ENCODE peak calls at places on chromosomes 16 and 17, in eight cellular contexts. One of them, this sample, is unnamed.

GRCh38 chr17:17186551-17187505 is 19.3 kb downstream of the PLD6 start:
- DNase-seq in upper lobe of right lung: no peak
- DNase-seq in psoas muscle: no peak
- DNase-seq in BE2C: no peak
- DNase-seq in fibroblast of pulmonary artery: no peak
- DNase-seq in transverse colon: no peak
- DNase-seq in heart left ventricle: no peak
- DNase-seq in AG04450: no peak
- DNase-seq in this sample: peak

GRCh38 chr17:28227278-28228108 is 91.5 kb upstream of the TMEM97 start:
- DNase-seq in AG04450: no peak
- DNase-seq in BE2C: peak
- DNase-seq in upper lobe of right lung: peak
- DNase-seq in fibroblast of pulmonary artery: peak
- DNase-seq in transverse colon: peak
- DNase-seq in heart left ventricle: no peak
- DNase-seq in psoas muscle: no peak
- DNase-seq in this sample: no peak

GRCh38 chr17:81712468-81713003 is 452 bp downstream of the SLC25A10 start:
- DNase-seq in transverse colon: peak
- DNase-seq in AG04450: no peak
- DNase-seq in BE2C: peak
- DNase-seq in fibroblast of pulmonary artery: peak
- DNase-seq in heart left ventricle: no peak
- DNase-seq in psoas muscle: no peak
- DNase-seq in upper lobe of right lung: no peak
- DNase-seq in this sample: no peak

GRCh38 chr17:57295526-57296023 is 39.3 kb downstream of the MSI2 start:
- DNase-seq in AG04450: peak
- DNase-seq in transverse colon: no peak
- DNase-seq in upper lobe of right lung: no peak
- DNase-seq in fibroblast of pulmonary artery: peak
- DNase-seq in heart left ventricle: no peak
- DNase-seq in psoas muscle: no peak
- DNase-seq in BE2C: no peak
- DNase-seq in this sample: no peak

GRCh38 chr17:42361781-42362186 is 26.5 kb downstream of the STAT3 start:
- DNase-seq in fibroblast of pulmonary artery: no peak
- DNase-seq in upper lobe of right lung: no peak
- DNase-seq in transverse colon: peak
- DNase-seq in heart left ventricle: no peak
- DNase-seq in BE2C: no peak
- DNase-seq in psoas muscle: no peak
- DNase-seq in AG04450: no peak
- DNase-seq in this sample: no peak

GRCh38 chr17:27224526-27225315 is 69.2 kb upstream of the WSB1 start:
- DNase-seq in AG04450: no peak
- DNase-seq in upper lobe of right lung: no peak
- DNase-seq in heart left ventricle: no peak
- DNase-seq in transverse colon: no peak
- DNase-seq in fibroblast of pulmonary artery: no peak
- DNase-seq in psoas muscle: no peak
- DNase-seq in BE2C: no peak
- DNase-seq in this sample: no peak

GRCh38 chr16:74577882-74578366 is 29.0 kb downstream of the GLG1 start:
- DNase-seq in BE2C: no peak
- DNase-seq in fibroblast of pulmonary artery: peak
- DNase-seq in AG04450: peak
- DNase-seq in heart left ventricle: no peak
- DNase-seq in transverse colon: no peak
- DNase-seq in upper lobe of right lung: no peak
- DNase-seq in psoas muscle: no peak
- DNase-seq in this sample: no peak

GRCh38 chr16:85316321-85316919 is 204.1 kb upstream of the CIBAR2 start:
- DNase-seq in fibroblast of pulmonary artery: peak
- DNase-seq in psoas muscle: peak
- DNase-seq in transverse colon: peak
- DNase-seq in upper lobe of right lung: peak
- DNase-seq in heart left ventricle: peak
- DNase-seq in AG04450: no peak
- DNase-seq in BE2C: peak
- DNase-seq in this sample: no peak

GRCh38 chr16:75203667-75204409 is 3.1 kb downstream of the CTRB2 start:
- DNase-seq in BE2C: no peak
- DNase-seq in upper lobe of right lung: peak
- DNase-seq in psoas muscle: no peak
- DNase-seq in AG04450: no peak
- DNase-seq in fibroblast of pulmonary artery: no peak
- DNase-seq in transverse colon: no peak
- DNase-seq in heart left ventricle: no peak
- DNase-seq in this sample: peak

GRCh38 chr16:82195917-82196494 is 26.0 kb upstream of the MPHOSPH6 start:
- DNase-seq in transverse colon: no peak
- DNase-seq in fibroblast of pulmonary artery: peak
- DNase-seq in heart left ventricle: no peak
- DNase-seq in BE2C: no peak
- DNase-seq in psoas muscle: no peak
- DNase-seq in AG04450: no peak
- DNase-seq in upper lobe of right lung: no peak
- DNase-seq in this sample: no peak

GRCh38 chr17:81305051-81305630 is 10.0 kb upstream of the SLC38A10 start:
- DNase-seq in BE2C: no peak
- DNase-seq in fibroblast of pulmonary artery: no peak
- DNase-seq in psoas muscle: no peak
- DNase-seq in AG04450: no peak
- DNase-seq in heart left ventricle: no peak
- DNase-seq in upper lobe of right lung: no peak
- DNase-seq in transverse colon: no peak
- DNase-seq in this sample: peak

GRCh38 chr16:90026135-90026534 is 6.9 kb upstream of the DBNDD1 start:
- DNase-seq in transverse colon: no peak
- DNase-seq in psoas muscle: no peak
- DNase-seq in AG04450: no peak
- DNase-seq in heart left ventricle: no peak
- DNase-seq in BE2C: no peak
- DNase-seq in fibroblast of pulmonary artery: no peak
- DNase-seq in upper lobe of right lung: no peak
- DNase-seq in this sample: no peak
- TF ChIP-seq CTCF in transverse colon: no peak
- TF ChIP-seq CTCF in psoas muscle: no peak
- TF ChIP-seq CTCF in AG04450: no peak
- TF ChIP-seq CTCF in heart left ventricle: no peak
- TF ChIP-seq CTCF in BE2C: peak
- TF ChIP-seq CTCF in fibroblast of pulmonary artery: no peak
- TF ChIP-seq CTCF in upper lobe of right lung: no peak
- TF ChIP-seq CTCF in this sample: no peak

DNA sequence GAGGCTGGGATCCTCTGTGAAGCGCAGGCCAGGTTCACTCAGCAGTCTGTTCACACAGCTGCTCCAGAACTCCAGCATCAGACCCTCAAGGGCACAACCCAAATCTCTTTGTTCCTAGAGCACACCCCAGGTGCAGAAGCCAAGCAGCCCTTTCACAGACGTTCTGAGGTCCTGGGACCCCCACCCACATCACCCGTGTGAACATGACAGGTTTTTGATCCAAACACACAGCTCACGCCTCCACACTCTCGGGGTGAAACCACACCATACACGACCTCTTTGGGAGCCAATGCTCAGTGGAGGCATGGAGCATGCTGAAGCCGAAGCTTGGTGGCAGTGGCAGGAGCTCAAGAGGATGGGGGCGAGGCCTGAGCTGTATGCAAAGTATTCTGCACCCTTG is 97.4 kb downstream of the ZNF778 start:
- DNase-seq in fibroblast of pulmonary artery: no peak
- DNase-seq in psoas muscle: no peak
- DNase-seq in BE2C: no peak
- DNase-seq in transverse colon: no peak
- DNase-seq in AG04450: no peak
- DNase-seq in heart left ventricle: no peak
- DNase-seq in upper lobe of right lung: no peak
- DNase-seq in this sample: no peak
- TF ChIP-seq CTCF in fibroblast of pulmonary artery: no peak
- TF ChIP-seq CTCF in psoas muscle: no peak
- TF ChIP-seq CTCF in BE2C: no peak
- TF ChIP-seq CTCF in transverse colon: no peak
- TF ChIP-seq CTCF in AG04450: no peak
- TF ChIP-seq CTCF in heart left ventricle: no peak
- TF ChIP-seq CTCF in upper lobe of right lung: no peak
- TF ChIP-seq CTCF in this sample: no peak

GRCh38 chr16:47143677-47144558 is at the start of gene NETO2:
- DNase-seq in fibroblast of pulmonary artery: peak
- DNase-seq in upper lobe of right lung: peak
- DNase-seq in transverse colon: peak
- DNase-seq in psoas muscle: peak
- DNase-seq in AG04450: no peak
- DNase-seq in heart left ventricle: peak
- DNase-seq in BE2C: peak
- DNase-seq in this sample: no peak
- TF ChIP-seq CTCF in fibroblast of pulmonary artery: peak
- TF ChIP-seq CTCF in upper lobe of right lung: peak
- TF ChIP-seq CTCF in transverse colon: peak
- TF ChIP-seq CTCF in psoas muscle: peak
- TF ChIP-seq CTCF in AG04450: peak
- TF ChIP-seq CTCF in heart left ventricle: peak
- TF ChIP-seq CTCF in BE2C: peak
- TF ChIP-seq CTCF in this sample: peak

GRCh38 chr17:79843917-79844815 is 4.9 kb upstream of the CBX4 start:
- DNase-seq in psoas muscle: peak
- DNase-seq in AG04450: no peak
- DNase-seq in heart left ventricle: peak
- DNase-seq in upper lobe of right lung: peak
- DNase-seq in transverse colon: peak
- DNase-seq in fibroblast of pulmonary artery: peak
- DNase-seq in BE2C: peak
- DNase-seq in this sample: no peak

GRCh38 chr17:79845601-79845949 is 6.3 kb upstream of the CBX4 start:
- DNase-seq in AG04450: no peak
- DNase-seq in upper lobe of right lung: no peak
- DNase-seq in BE2C: no peak
- DNase-seq in fibroblast of pulmonary artery: no peak
- DNase-seq in heart left ventricle: no peak
- DNase-seq in transverse colon: peak
- DNase-seq in psoas muscle: no peak
- DNase-seq in this sample: no peak

GRCh38 chr17:79843475-79843916 is 4.3 kb upstream of the CBX4 start:
- DNase-seq in upper lobe of right lung: no peak
- DNase-seq in fibroblast of pulmonary artery: no peak
- DNase-seq in heart left ventricle: peak
- DNase-seq in transverse colon: peak
- DNase-seq in BE2C: no peak
- DNase-seq in psoas muscle: no peak
- DNase-seq in AG04450: no peak
- DNase-seq in this sample: no peak

GRCh38 chr17:79842656-79843474 is 3.6 kb upstream of the CBX4 start:
- DNase-seq in AG04450: no peak
- DNase-seq in fibroblast of pulmonary artery: no peak
- DNase-seq in transverse colon: peak
- DNase-seq in psoas muscle: no peak
- DNase-seq in upper lobe of right lung: no peak
- DNase-seq in heart left ventricle: peak
- DNase-seq in BE2C: no peak
- DNase-seq in this sample: no peak

DNA sequence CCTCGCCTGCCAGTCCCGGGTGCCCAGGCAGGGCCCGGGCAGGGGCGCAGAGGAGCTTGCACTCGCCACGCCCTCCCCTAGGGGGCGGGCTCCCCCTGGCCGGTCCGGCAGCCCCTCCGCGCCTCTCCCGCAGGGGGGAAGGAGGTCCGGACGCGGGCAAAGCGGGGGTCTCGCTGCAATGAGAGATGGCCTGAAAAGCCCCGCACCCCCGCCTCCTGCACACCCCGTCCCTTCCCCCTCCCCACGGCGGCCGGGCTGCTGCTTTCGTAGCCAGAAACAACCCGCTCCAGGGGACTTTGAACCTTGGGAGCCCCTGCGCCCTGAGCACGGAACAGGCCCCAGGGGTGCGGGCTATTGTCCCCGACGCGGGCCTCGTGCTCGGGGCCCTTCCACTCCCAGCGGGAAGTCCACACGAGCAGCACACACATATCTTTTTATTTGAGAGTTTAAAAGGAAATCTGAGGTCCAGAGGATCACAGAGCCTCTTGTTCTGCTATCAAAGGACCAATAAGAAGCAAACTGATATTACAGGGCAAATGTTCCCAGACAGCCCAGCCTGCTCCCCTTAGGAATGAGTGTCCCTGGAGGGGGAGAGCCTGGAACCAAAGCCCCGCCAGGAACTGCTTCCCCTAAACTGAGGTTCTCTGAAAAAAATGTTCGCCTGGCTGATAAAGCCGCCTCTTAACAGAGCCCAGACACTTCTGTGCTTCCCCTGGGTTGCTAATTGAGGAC is 5.8 kb upstream of the CBX4 start:
- DNase-seq in BE2C: peak
- DNase-seq in transverse colon: peak
- DNase-seq in AG04450: no peak
- DNase-seq in upper lobe of right lung: peak
- DNase-seq in fibroblast of pulmonary artery: no peak
- DNase-seq in heart left ventricle: peak
- DNase-seq in psoas muscle: peak
- DNase-seq in this sample: no peak
- TF ChIP-seq CTCF in BE2C: peak
- TF ChIP-seq CTCF in transverse colon: peak
- TF ChIP-seq CTCF in AG04450: peak
- TF ChIP-seq CTCF in upper lobe of right lung: peak
- TF ChIP-seq CTCF in fibroblast of pulmonary artery: peak
- TF ChIP-seq CTCF in heart left ventricle: peak
- TF ChIP-seq CTCF in psoas muscle: peak
- TF ChIP-seq CTCF in this sample: peak

GRCh38 chr16:9256196-9256595 is 164.8 kb downstream of the HAPSTR1 start:
- DNase-seq in upper lobe of right lung: no peak
- DNase-seq in BE2C: peak
- DNase-seq in AG04450: no peak
- DNase-seq in fibroblast of pulmonary artery: no peak
- DNase-seq in psoas muscle: no peak
- DNase-seq in transverse colon: peak
- DNase-seq in heart left ventricle: no peak
- DNase-seq in this sample: no peak
- TF ChIP-seq CTCF in upper lobe of right lung: peak
- TF ChIP-seq CTCF in BE2C: peak
- TF ChIP-seq CTCF in AG04450: peak
- TF ChIP-seq CTCF in fibroblast of pulmonary artery: peak
- TF ChIP-seq CTCF in psoas muscle: peak
- TF ChIP-seq CTCF in transverse colon: peak
- TF ChIP-seq CTCF in heart left ventricle: peak
- TF ChIP-seq CTCF in this sample: peak

GRCh38 chr16:72848759-72849664 is 198.9 kb downstream of the ZFHX3 start:
- DNase-seq in fibroblast of pulmonary artery: peak
- DNase-seq in AG04450: peak
- DNase-seq in transverse colon: peak
- DNase-seq in BE2C: peak
- DNase-seq in heart left ventricle: peak
- DNase-seq in upper lobe of right lung: peak
- DNase-seq in psoas muscle: peak
- DNase-seq in this sample: peak
- TF ChIP-seq CTCF in fibroblast of pulmonary artery: no peak
- TF ChIP-seq CTCF in AG04450: no peak
- TF ChIP-seq CTCF in transverse colon: no peak
- TF ChIP-seq CTCF in BE2C: peak
- TF ChIP-seq CTCF in heart left ventricle: no peak
- TF ChIP-seq CTCF in upper lobe of right lung: no peak
- TF ChIP-seq CTCF in psoas muscle: no peak
- TF ChIP-seq CTCF in this sample: peak

GRCh38 chr16:2486645-2487516 is 12.0 kb downstream of the TBC1D24 start:
- DNase-seq in heart left ventricle: no peak
- DNase-seq in BE2C: peak
- DNase-seq in upper lobe of right lung: peak
- DNase-seq in transverse colon: peak
- DNase-seq in AG04450: no peak
- DNase-seq in fibroblast of pulmonary artery: no peak
- DNase-seq in psoas muscle: peak
- DNase-seq in this sample: peak
- TF ChIP-seq CTCF in heart left ventricle: peak
- TF ChIP-seq CTCF in BE2C: peak
- TF ChIP-seq CTCF in upper lobe of right lung: peak
- TF ChIP-seq CTCF in transverse colon: peak
- TF ChIP-seq CTCF in AG04450: no peak
- TF ChIP-seq CTCF in fibroblast of pulmonary artery: no peak
- TF ChIP-seq CTCF in psoas muscle: peak
- TF ChIP-seq CTCF in this sample: peak

This sample was measured in chondrocyte.